ENCODE peak calls at places on chromosome 4, in nine cellular contexts. D, U, M, H, L, C, J, W and Y are unnamed samples.
A peak's percentile ranks its signal among the peaks of the same experiment; 100 is the strongest.

GRCh38 chr4:73704314-73705055 is 35.9 kb upstream of the CXCL8 start:
- DNase-seq in U (no peak), J (no peak), M (peak; percentile 10), L (peak; percentile 99), H (peak; percentile 97), C (peak; percentile 99), D (peak; percentile 91), W (no peak), Y (peak; percentile 99)

GRCh38 chr4:140163029-140163810 is 9.2 kb upstream of the MAML3 start:
- DNase-seq in C (peak; percentile 86), L (peak; percentile 57), J (no peak), H (peak; percentile 80), W (no peak), M (no peak), D (no peak), U (no peak), Y (peak; percentile 55)

GRCh38 chr4:127782025-127782274 is 172 bp upstream of the HSPA4L start:
- DNase-seq in L (peak; percentile 76), D (peak; percentile 85), W (peak; percentile 77), M (peak; percentile 78), U (peak; percentile 95), H (no peak), J (peak; percentile 89), C (peak; percentile 88), Y (peak; percentile 78)

GRCh38 chr4:47071863-47072441 is 40.6 kb downstream of the GABRB1 start:
- DNase-seq in H (peak; percentile 58), L (no peak), J (no peak), W (no peak), D (no peak), C (peak; percentile 5), U (no peak), M (no peak), Y (no peak)

GRCh38 chr4:141458501-141458900 is 177.9 kb upstream of the IL15 start:
- DNase-seq in J (no peak), H (no peak), U (no peak), C (no peak), D (peak; percentile 48), W (no peak), M (no peak), L (no peak), Y (no peak)

GRCh38 chr4:129900430-129900953 is 804.5 kb downstream of the C4orf33 start:
- DNase-seq in U (no peak), W (no peak), M (no peak), J (no peak), D (no peak), C (no peak), L (no peak), H (no peak), Y (no peak)

GRCh38 chr4:148054275-148054674 is 322.4 kb downstream of the ARHGAP10 start:
- DNase-seq in L (no peak), U (no peak), J (no peak), D (peak; percentile 4), H (no peak), C (no peak), W (no peak), M (no peak), Y (no peak)

GRCh38 chr4:11416071-11416766 is 12.5 kb downstream of the HS3ST1 start:
- DNase-seq in H (no peak), M (no peak), D (no peak), C (no peak), U (no peak), L (no peak), J (no peak), W (no peak), Y (no peak)

GRCh38 chr4:39025552-39026085 is 6.6 kb downstream of the TMEM156 start:
- DNase-seq in D (peak; percentile 57), C (peak; percentile 79), U (no peak), H (peak; percentile 40), W (no peak), J (no peak), M (no peak), L (no peak), Y (no peak)